ENCODE peak calls at places on chromosomes 13 and 19, in seven cellular contexts. N, D, I, K, H, L and Y are unnamed samples.

GRCh38 chr19:435056-435706 is 25.7 kb downstream of the SHC2 start:
- DNase-seq in I (no peak), K (no peak), L (no peak), D (peak), H (no peak), N (no peak), Y (no peak)

GRCh38 chr13:50993908-50994307 is 84.3 kb downstream of the RNASEH2B start:
- DNase-seq in D (no peak), L (peak), I (no peak), H (no peak), K (no peak), N (no peak), Y (no peak)

GRCh38 chr19:24033962-24034342 is 53.0 kb upstream of the ZNF254 start:
- DNase-seq in N (peak), H (peak), L (peak), D (peak), K (peak), I (peak), Y (no peak)

GRCh38 chr13:26646603-26647002 is 89.1 kb downstream of the WASF3 start:
- DNase-seq in L (no peak), H (no peak), K (peak), N (no peak), I (no peak), D (no peak), Y (no peak)

GRCh38 chr13:39410089-39410901 is 192.7 kb downstream of the LHFPL6 start:
- DNase-seq in D (no peak), K (no peak), I (no peak), L (peak), H (no peak), N (no peak), Y (no peak)

GRCh38 chr19:52464798-52465470 is 11.6 kb downstream of the ZNF578 start:
- DNase-seq in I (no peak), N (no peak), L (no peak), K (peak), D (no peak), H (no peak), Y (no peak)

GRCh38 chr19:39205449-39205764 is 1.3 kb upstream of the SYCN start:
- DNase-seq in N (no peak), K (no peak), H (no peak), I (no peak), D (no peak), L (no peak), Y (no peak)

GRCh38 chr19:47124937-47125668 is 5.5 kb upstream of the SAE1 start:
- DNase-seq in H (peak), D (no peak), N (no peak), I (no peak), K (peak), L (peak), Y (no peak)

GRCh38 chr13:78317030-78317429 is 286.3 kb downstream of the POU4F1 start:
- DNase-seq in K (peak), H (peak), I (peak), D (no peak), N (no peak), L (peak), Y (no peak)

GRCh38 chr13:28718186-28718537 is 608 bp downstream of the SLC46A3 start:
- DNase-seq in D (no peak), I (no peak), N (no peak), H (no peak), L (peak), K (no peak), Y (no peak)

GRCh38 chr13:28719656-28720055 is 886 bp upstream of the SLC46A3 start:
- DNase-seq in D (no peak), H (peak), I (no peak), K (no peak), N (no peak), L (peak), Y (no peak)

GRCh38 chr13:28719227-28719562 is 425 bp upstream of the SLC46A3 start:
- DNase-seq in K (no peak), N (no peak), D (no peak), I (no peak), H (no peak), L (no peak), Y (no peak)

GRCh38 chr13:28717170-28717569 is 1.6 kb downstream of the SLC46A3 start:
- DNase-seq in N (no peak), L (no peak), D (no peak), I (no peak), H (no peak), K (no peak), Y (no peak)

GRCh38 chr13:28718538-28719226 is at the start of gene SLC46A3:
- DNase-seq in L (peak), D (peak), I (peak), H (peak), N (peak), K (peak), Y (peak)
- TF ChIP-seq CTCF in L (no peak), D (no peak), I (no peak), H (peak), N (peak), K (peak), Y (peak)

GRCh38 chr13:65990684-65991083 is 1239.5 kb downstream of the PCDH9 start:
- DNase-seq in D (no peak), N (no peak), L (no peak), I (no peak), H (no peak), K (no peak), Y (no peak)

DNA sequence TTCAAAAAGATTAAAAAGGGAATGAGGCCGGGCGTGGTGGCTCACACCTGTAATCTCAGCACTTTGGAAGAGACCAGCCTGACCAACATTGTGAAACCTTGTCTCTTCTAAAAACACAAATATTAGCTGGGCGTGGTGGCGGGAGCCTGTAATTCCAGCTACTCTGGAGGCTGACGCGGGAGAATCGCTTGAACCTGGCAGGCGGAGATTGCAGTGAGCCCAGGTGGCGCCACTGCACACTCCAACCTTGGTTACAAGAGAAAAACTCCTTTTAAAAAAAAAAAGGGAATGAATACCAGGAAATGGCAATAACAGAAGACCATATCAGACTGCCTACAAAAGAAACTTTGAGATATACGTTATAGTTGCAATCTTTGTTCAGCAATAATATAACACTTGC is 1244.5 kb downstream of the PCDH9 start:
- DNase-seq in D (no peak), N (no peak), I (no peak), K (peak), H (no peak), L (no peak), Y (no peak)
- TF ChIP-seq CTCF in D (no peak), N (no peak), I (no peak), K (peak), H (no peak), L (no peak), Y (peak)

GRCh38 chr19:4620675-4621074 is 18.6 kb upstream of the TNFAIP8L1 start:
- DNase-seq in I (no peak), H (no peak), D (no peak), L (no peak), N (no peak), K (no peak), Y (no peak)

GRCh38 chr19:4618019-4618418 is 21.3 kb upstream of the TNFAIP8L1 start:
- DNase-seq in D (no peak), K (no peak), H (no peak), I (no peak), N (no peak), L (no peak), Y (no peak)

GRCh38 chr19:4622695-4623421 is 16.5 kb upstream of the TNFAIP8L1 start:
- DNase-seq in L (no peak), I (no peak), N (no peak), D (no peak), K (no peak), H (no peak), Y (no peak)

GRCh38 chr19:4624301-4624700 is 15.0 kb upstream of the TNFAIP8L1 start:
- DNase-seq in I (no peak), L (no peak), K (no peak), H (no peak), N (no peak), D (no peak), Y (no peak)

GRCh38 chr19:4619668-4620294 is 19.5 kb upstream of the TNFAIP8L1 start:
- DNase-seq in I (no peak), L (no peak), K (no peak), H (no peak), N (no peak), D (no peak), Y (no peak)
- TF ChIP-seq CTCF in I (no peak), L (no peak), K (peak), H (no peak), N (no peak), D (no peak), Y (no peak)

GRCh38 chr13:21849323-21849722 is 178.4 kb downstream of the FGF9 start:
- DNase-seq in K (peak), I (no peak), L (peak), D (no peak), N (no peak), H (peak), Y (no peak)
- TF ChIP-seq CTCF in K (peak), I (no peak), L (no peak), D (peak), N (no peak), H (peak), Y (peak)